ENCODE peak calls at places on chromosomes 11 and 22, in seven cellular contexts. I, Z, F, V, C, K and B are unnamed samples.

GRCh38 chr11:75431533-75432525 is 1.2 kb downstream of the KLHL35 start:
- DNase-seq in C (no peak), V (no peak), K (no peak), Z (no peak), I (no peak), F (no peak), B (no peak)

GRCh38 chr22:41524809-41525449 is 19.3 kb downstream of the POLR3H start:
- DNase-seq in V (peak), I (no peak), C (no peak), Z (no peak), F (no peak), K (no peak), B (no peak)

GRCh38 chr22:22218302-22218701 is 26.3 kb upstream of the VPREB1 start:
- DNase-seq in K (no peak), I (no peak), Z (peak), F (no peak), C (no peak), V (no peak), B (no peak)

GRCh38 chr11:70552441-70553150 is 154.3 kb downstream of the CTTN start:
- DNase-seq in Z (no peak), K (no peak), I (no peak), C (no peak), F (no peak), V (no peak), B (no peak)

GRCh38 chr22:24444729-24445466 is 17.5 kb downstream of the ADORA2A start:
- DNase-seq in V (no peak), Z (no peak), F (no peak), K (no peak), I (no peak), C (no peak), B (no peak)

GRCh38 chr22:39449708-39450107 is 7.1 kb upstream of the MGAT3 start:
- DNase-seq in F (no peak), V (peak), I (no peak), Z (no peak), C (no peak), K (no peak), B (no peak)

GRCh38 chr11:19730373-19730772 is 17.7 kb downstream of the NAV2 start:
- DNase-seq in C (no peak), F (no peak), I (no peak), V (no peak), K (no peak), Z (peak), B (no peak)

GRCh38 chr11:101516546-101516945 is 67.3 kb downstream of the TRPC6 start:
- DNase-seq in I (no peak), C (no peak), V (no peak), Z (no peak), K (no peak), F (no peak), B (no peak)

GRCh38 chr11:126992804-126993111 is 7.8 kb downstream of the KIRREL3 start:
- DNase-seq in F (peak), K (peak), I (no peak), V (no peak), C (no peak), Z (no peak), B (no peak)

GRCh38 chr22:43854786-43855271 is 7.5 kb downstream of the SULT4A1 start:
- DNase-seq in Z (peak), I (no peak), C (no peak), V (no peak), K (no peak), F (no peak), B (no peak)

GRCh38 chr11:9688716-9689511 is 25.0 kb downstream of the SWAP70 start:
- DNase-seq in K (no peak), C (no peak), F (peak), I (no peak), Z (no peak), V (peak), B (no peak)

GRCh38 chr11:75147875-75148263 is 3.0 kb upstream of the SLCO2B1 start:
- DNase-seq in F (no peak), Z (peak), K (no peak), V (no peak), C (peak), I (no peak), B (no peak)

GRCh38 chr11:33389635-33390034 is 132.5 kb downstream of the HIPK3 start:
- DNase-seq in K (no peak), I (no peak), C (no peak), F (no peak), V (peak), Z (no peak), B (no peak)

GRCh38 chr22:22666307-22667091 is 22.1 kb downstream of the GGTLC2 start:
- DNase-seq in V (peak), F (peak), K (no peak), Z (peak), I (no peak), C (peak), B (no peak)

GRCh38 chr11:104588975-104589374 is 309.3 kb downstream of the CASP12 start:
- DNase-seq in V (no peak), K (no peak), C (no peak), F (peak), I (no peak), Z (no peak), B (no peak)

GRCh38 chr11:102062106-102062505 is 14.9 kb downstream of the CFAP300 start:
- DNase-seq in C (no peak), Z (no peak), K (no peak), F (no peak), I (no peak), V (no peak), B (no peak)

GRCh38 chr11:9922806-9923205 is 258.9 kb downstream of the SWAP70 start:
- DNase-seq in V (no peak), I (no peak), K (no peak), Z (no peak), C (no peak), F (no peak), B (no peak)

GRCh38 chr11:106061249-106061794 is 15.8 kb downstream of the KBTBD3 start:
- DNase-seq in V (no peak), C (no peak), F (no peak), I (no peak), K (no peak), Z (no peak), B (no peak)

GRCh38 chr11:20672575-20672974 is 3.2 kb downstream of the NELL1 start:
- DNase-seq in F (no peak), I (no peak), Z (no peak), V (peak), K (no peak), C (no peak), B (no peak)

GRCh38 chr22:38416621-38417251 is 38.3 kb downstream of the KCNJ4 start:
- DNase-seq in C (peak), F (no peak), Z (peak), K (no peak), I (no peak), V (no peak), B (no peak)

GRCh38 chr22:45424241-45424731 is 10.8 kb downstream of the RIBC2 start:
- DNase-seq in V (no peak), Z (peak), F (no peak), C (peak), K (no peak), I (no peak), B (no peak)

GRCh38 chr11:57305523-57305922 is 19.2 kb downstream of the TNKS1BP1 start:
- DNase-seq in V (no peak), F (no peak), K (no peak), C (no peak), Z (peak), I (no peak), B (no peak)

GRCh38 chr11:69648679-69649575 is 8.0 kb downstream of the CCND1 start:
- DNase-seq in I (no peak), C (no peak), V (no peak), F (no peak), Z (no peak), K (no peak), B (no peak)

GRCh38 chr11:16049611-16050010 is 306.7 kb downstream of the SOX6 start:
- DNase-seq in K (no peak), Z (no peak), C (no peak), F (no peak), V (no peak), I (no peak), B (no peak)

GRCh38 chr22:36767035-36767775 is 8.7 kb downstream of the IFT27 start:
- DNase-seq in Z (peak), V (no peak), K (no peak), C (no peak), F (no peak), I (no peak), B (no peak)

GRCh38 chr11:103898065-103898464 is 138.4 kb upstream of the DDI1 start:
- DNase-seq in V (peak), K (no peak), F (no peak), C (no peak), I (no peak), Z (no peak), B (no peak)

GRCh38 chr22:21948390-21948789 is 4.3 kb downstream of the PPM1F start:
- DNase-seq in F (no peak), C (no peak), I (no peak), V (no peak), Z (no peak), K (no peak), B (no peak)

GRCh38 chr11:68583047-68583446 is 101.3 kb upstream of the GAL start:
- DNase-seq in F (peak), V (no peak), Z (no peak), I (no peak), C (no peak), K (peak), B (no peak)

DNA sequence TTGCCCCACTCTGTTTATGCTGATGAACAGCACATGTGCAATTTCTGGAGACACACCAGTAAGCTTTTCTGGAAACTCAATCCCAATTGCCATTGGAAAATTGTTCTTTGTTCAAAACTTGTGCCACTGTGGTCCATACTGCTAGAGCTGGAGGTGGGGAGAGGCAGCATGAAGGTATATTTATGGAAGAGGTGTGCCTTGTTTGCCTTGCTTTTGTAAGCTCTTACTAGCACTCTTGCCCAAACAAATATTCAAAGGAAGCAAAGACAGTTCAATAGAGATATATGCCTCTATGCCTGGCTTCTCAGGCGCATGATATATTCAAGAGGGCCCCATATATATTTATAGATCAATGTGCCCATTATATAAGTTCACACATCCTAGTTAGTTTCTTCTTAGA is 42.7 kb downstream of the TIMP3 start:
- DNase-seq in V (no peak), Z (no peak), C (no peak), F (no peak), K (no peak), I (no peak), B (no peak)
- TF ChIP-seq CTCF in V (no peak), Z (no peak), C (no peak), F (no peak), K (no peak), I (no peak), B (no peak)

DNA sequence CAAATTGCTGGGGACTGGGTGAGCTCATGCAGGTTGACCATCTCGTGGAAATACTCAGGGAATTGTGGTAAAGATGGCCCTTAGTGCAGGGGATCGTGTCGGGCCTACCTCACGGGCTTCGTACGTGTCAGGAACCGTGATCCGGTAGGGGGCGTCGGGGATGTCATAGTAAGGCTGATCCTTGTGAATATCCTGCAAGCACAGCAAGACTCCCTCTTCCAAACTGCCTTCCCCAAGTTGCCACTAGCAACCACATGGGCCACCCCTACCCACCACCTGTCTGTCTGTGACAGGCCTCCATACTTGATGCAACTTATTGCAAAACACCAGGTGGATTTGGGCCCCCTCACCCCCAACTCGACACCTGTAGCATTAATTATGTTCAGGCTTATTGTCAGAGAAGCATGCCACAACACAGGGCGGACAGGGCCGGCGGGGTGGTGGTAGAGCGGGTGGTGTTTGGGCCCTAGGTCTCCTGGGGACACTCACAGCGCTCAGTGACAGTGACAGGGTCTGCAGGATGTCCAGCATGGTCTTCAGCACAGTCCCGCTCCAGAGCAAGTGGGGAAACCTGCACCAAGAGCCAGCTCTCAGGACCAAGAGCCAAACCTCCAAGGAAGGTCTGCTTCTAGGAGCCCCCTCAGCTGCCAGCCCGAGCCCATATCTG is 22.6 kb upstream of the SERPIND1 start:
- DNase-seq in F (peak), K (no peak), C (no peak), Z (no peak), I (no peak), V (no peak), B (no peak)
- TF ChIP-seq CTCF in F (peak), K (no peak), C (no peak), Z (no peak), I (no peak), V (no peak), B (no peak)

GRCh38 chr11:79088967-79089366 is 351.9 kb downstream of the TENM4 start:
- DNase-seq in C (no peak), F (no peak), I (no peak), K (no peak), Z (no peak), V (no peak), B (no peak)

GRCh38 chr11:79095424-79095823 is 345.4 kb downstream of the TENM4 start:
- DNase-seq in Z (no peak), V (no peak), F (no peak), I (no peak), C (no peak), K (no peak), B (no peak)

GRCh38 chr11:79090191-79090590 is 350.6 kb downstream of the TENM4 start:
- DNase-seq in V (no peak), K (no peak), F (no peak), Z (no peak), C (no peak), I (no peak), B (no peak)

GRCh38 chr11:79094601-79095000 is 346.2 kb downstream of the TENM4 start:
- DNase-seq in C (no peak), V (no peak), F (no peak), K (no peak), I (no peak), Z (no peak), B (no peak)

DNA sequence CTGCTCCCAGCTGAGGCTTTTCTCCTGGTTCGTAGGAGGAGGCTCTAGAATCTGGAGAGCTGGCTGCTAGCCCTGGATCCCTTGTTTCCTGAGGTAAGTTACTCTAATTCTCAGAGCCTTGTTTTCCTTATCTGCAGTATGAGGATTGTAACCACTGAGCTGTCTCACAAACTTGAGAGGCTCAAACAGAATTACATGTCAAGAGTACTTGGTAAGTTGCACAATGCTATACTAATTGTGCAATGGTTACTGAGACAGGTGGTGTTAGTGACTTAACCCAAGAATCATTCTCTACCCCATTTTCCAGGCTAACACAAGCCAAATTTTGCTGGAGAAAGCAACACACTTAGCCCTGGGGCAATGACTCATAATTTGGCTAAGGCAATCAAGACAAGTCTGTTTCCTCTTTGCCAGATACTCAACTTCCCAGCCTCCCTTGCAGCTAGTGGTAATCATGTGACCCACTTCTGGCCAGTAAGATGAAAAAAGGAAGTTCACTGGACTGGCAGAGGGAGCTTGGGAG is 348.0 kb downstream of the TENM4 start:
- DNase-seq in V (peak), C (no peak), F (peak), I (no peak), Z (no peak), K (peak), B (peak)
- TF ChIP-seq CTCF in V (no peak), C (no peak), F (no peak), I (no peak), Z (no peak), K (no peak), B (no peak)

GRCh38 chr11:85699957-85700741 is 14.2 kb upstream of the CCDC89 start:
- DNase-seq in I (no peak), K (no peak), V (no peak), C (no peak), Z (no peak), F (no peak), B (no peak)
- TF ChIP-seq CTCF in I (no peak), K (no peak), V (no peak), C (no peak), Z (no peak), F (no peak), B (no peak)

GRCh38 chr11:111983187-111983986 is 41.8 kb upstream of the DLAT start:
- DNase-seq in I (no peak), C (peak), Z (no peak), K (no peak), V (no peak), F (peak), B (no peak)
- TF ChIP-seq CTCF in I (no peak), C (no peak), Z (no peak), K (no peak), V (no peak), F (no peak), B (no peak)

GRCh38 chr22:47276219-47276843 is 513.9 kb downstream of the TBC1D22A start:
- DNase-seq in I (no peak), Z (no peak), C (no peak), F (peak), V (no peak), K (no peak), B (no peak)
- TF ChIP-seq CTCF in I (no peak), Z (no peak), C (no peak), F (no peak), V (no peak), K (no peak), B (no peak)

DNA sequence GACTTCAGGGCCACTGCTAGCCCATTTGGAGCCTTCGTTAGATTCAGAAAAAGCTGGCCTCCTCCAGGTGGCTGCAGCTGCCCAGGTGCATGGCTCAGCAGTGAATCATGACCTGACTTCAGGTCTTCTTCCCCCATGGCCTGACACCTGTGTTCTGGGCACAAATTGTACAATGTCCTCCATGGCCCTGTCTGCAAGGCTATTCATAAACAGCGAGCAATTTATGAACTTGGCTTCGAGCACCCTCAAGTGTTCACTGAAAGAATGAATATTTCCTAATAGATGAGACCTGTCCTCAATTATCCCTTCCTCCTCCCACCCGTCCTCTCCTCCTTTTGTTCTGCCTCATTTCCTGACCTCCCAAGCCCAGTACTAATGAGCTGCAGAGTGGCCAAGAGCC is 12.2 kb upstream of the VPS37C start:
- DNase-seq in K (no peak), I (no peak), V (peak), C (no peak), F (no peak), Z (no peak), B (no peak)
- TF ChIP-seq CTCF in K (no peak), I (no peak), V (peak), C (no peak), F (no peak), Z (no peak), B (no peak)

DNA sequence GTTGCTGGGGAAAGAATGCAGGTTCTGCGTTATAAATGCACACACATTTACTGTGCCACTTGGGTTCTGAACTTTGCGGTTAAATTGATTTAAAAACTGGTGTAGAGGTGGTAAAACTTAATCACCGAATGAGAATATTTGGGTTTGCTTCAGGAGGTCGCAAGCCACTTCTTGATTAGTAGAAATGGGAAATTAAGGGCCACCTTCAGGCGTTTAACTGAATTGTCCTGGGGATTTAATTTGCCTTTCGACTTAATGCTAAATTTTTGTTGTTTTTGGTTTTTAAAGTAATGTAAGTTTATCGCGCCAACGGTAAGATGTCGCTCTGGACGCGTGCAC is 460 bp upstream of the NCR3LG1 start:
- DNase-seq in K (no peak), C (no peak), F (no peak), I (no peak), Z (no peak), V (no peak), B (no peak)
- TF ChIP-seq CTCF in K (peak), C (peak), F (peak), I (no peak), Z (no peak), V (no peak), B (peak)

GRCh38 chr22:31952094-31952401 is 7.7 kb downstream of the YWHAH start:
- DNase-seq in C (no peak), K (no peak), I (no peak), Z (no peak), F (no peak), V (no peak), B (no peak)
- TF ChIP-seq CTCF in C (no peak), K (no peak), I (no peak), Z (no peak), F (no peak), V (no peak), B (no peak)